ENCODE peak calls at places on chromosomes 1 and 21, in seven cellular contexts. F, E, T, K, J, N and C are unnamed samples.

GRCh38 chr1:185312361-185312760 is 4.7 kb downstream of the IVNS1ABP start:
- DNase-seq in F (no peak), E (no peak), T (no peak), K (no peak), J (no peak), N (no peak), C (no peak)

GRCh38 chr1:33634806-33635205 is 162.4 kb downstream of the ZSCAN20 start:
- DNase-seq in F (no peak), E (peak), T (no peak), K (peak), J (peak), N (no peak), C (peak)

GRCh38 chr1:198878566-198878965 is 239.7 kb downstream of the PTPRC start:
- DNase-seq in F (no peak), E (peak), T (no peak), K (no peak), J (no peak), N (no peak), C (no peak)

GRCh38 chr1:28122183-28122582 is 33.8 kb upstream of the EYA3 start:
- DNase-seq in F (no peak), E (no peak), T (no peak), K (peak), J (peak), N (no peak), C (peak)

GRCh38 chr21:27799861-27800260 is 833.0 kb upstream of the ADAMTS5 start:
- DNase-seq in F (no peak), E (no peak), T (no peak), K (no peak), J (no peak), N (no peak), C (no peak)

GRCh38 chr1:51789342-51789741 is 89.2 kb downstream of the NRDC start:
- DNase-seq in F (no peak), E (no peak), T (no peak), K (no peak), J (no peak), N (no peak), C (no peak)

GRCh38 chr1:156559086-156559796 is 13.1 kb downstream of the IQGAP3 start:
- DNase-seq in F (no peak), E (no peak), T (peak), K (no peak), J (no peak), N (no peak), C (no peak)

GRCh38 chr1:187038789-187039188 is 210.0 kb downstream of the PLA2G4A start:
- DNase-seq in F (peak), E (peak), T (no peak), K (peak), J (peak), N (no peak), C (peak)

GRCh38 chr1:114152211-114153050 is 1.2 kb downstream of the SYT6 start:
- DNase-seq in F (peak), E (no peak), T (peak), K (peak), J (peak), N (no peak), C (peak)

GRCh38 chr21:33587792-33588484 is 546 bp downstream of the DONSON start:
- DNase-seq in F (peak), E (peak), T (peak), K (peak), J (peak), N (no peak), C (peak)

GRCh38 chr1:223230161-223230881 is 87.3 kb upstream of the TLR5 start:
- DNase-seq in F (peak), E (peak), T (no peak), K (peak), J (peak), N (peak), C (peak)

GRCh38 chr1:50959303-50959912 is 659 bp downstream of the FAF1 start:
- DNase-seq in F (peak), E (peak), T (peak), K (peak), J (peak), N (no peak), C (peak)

GRCh38 chr1:174445817-174446216 is 1.9 kb upstream of the GPR52 start:
- DNase-seq in F (no peak), E (peak), T (no peak), K (no peak), J (no peak), N (no peak), C (no peak)

GRCh38 chr1:162565460-162565859 is 3.9 kb downstream of the UAP1 start:
- DNase-seq in F (no peak), E (no peak), T (no peak), K (no peak), J (no peak), N (no peak), C (no peak)

GRCh38 chr21:42763578-42764442 is 110.4 kb downstream of the PDE9A start:
- DNase-seq in F (no peak), E (no peak), T (no peak), K (no peak), J (no peak), N (no peak), C (no peak)

GRCh38 chr1:76059461-76059860 is 15.1 kb upstream of the ST6GALNAC3 start:
- DNase-seq in F (no peak), E (no peak), T (no peak), K (no peak), J (no peak), N (no peak), C (no peak)

GRCh38 chr1:205351984-205352713 is 4.6 kb downstream of the KLHDC8A start:
- DNase-seq in F (peak), E (peak), T (no peak), K (peak), J (no peak), N (no peak), C (no peak)

GRCh38 chr1:19073311-19074186 is 117.1 kb upstream of the IFFO2 start:
- DNase-seq in F (peak), E (peak), T (no peak), K (no peak), J (no peak), N (no peak), C (no peak)

GRCh38 chr1:219805191-219805590 is 123.2 kb downstream of the SLC30A10 start:
- DNase-seq in F (no peak), E (no peak), T (no peak), K (no peak), J (no peak), N (no peak), C (peak)

GRCh38 chr1:160705176-160705745 is 6.4 kb downstream of the CD48 start:
- DNase-seq in F (no peak), E (no peak), T (no peak), K (no peak), J (no peak), N (no peak), C (no peak)

DNA sequence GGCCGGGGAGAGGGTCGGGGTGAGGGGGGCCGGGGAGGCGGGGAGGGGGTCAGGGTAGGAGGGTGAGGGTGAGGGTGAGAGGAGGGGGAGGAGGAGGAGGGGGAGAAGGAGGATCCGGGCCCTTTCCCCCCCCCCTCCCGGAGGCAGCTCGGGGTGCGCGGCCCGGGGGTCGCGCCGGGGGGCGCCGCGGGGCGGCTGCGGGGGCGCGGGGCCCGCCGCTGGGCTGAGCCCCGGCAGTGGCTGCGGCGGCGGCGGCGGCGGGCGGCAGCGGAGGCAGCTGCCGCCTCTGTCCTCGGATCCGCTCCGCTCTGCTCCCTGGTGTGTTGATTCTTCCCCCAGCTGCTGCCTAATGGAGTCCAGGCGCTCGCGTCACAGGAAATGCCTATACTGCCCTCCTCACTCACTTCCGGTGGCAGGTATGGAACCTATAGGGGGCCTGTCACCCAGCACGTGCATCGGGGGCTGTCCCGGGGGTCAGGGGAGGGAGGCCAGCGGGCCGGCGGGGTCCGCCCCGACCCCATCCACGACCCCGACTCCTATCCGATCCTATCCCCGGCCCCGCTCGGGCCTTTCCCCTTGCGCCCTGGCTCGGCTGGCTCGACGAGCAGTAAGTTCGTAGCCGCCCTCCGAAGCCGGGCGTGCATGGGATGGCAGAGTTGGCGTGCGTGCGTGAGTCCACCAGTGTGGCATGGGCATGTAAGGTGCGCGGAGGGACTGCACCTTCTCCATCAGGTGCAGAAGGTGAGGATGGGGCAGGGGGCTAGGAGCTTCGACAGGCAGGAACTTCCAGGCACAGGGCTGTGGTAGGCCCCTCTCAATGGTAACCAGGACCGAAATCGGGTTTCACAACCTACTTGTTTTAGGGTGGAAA is at the start of gene WDR26:
- DNase-seq in F (peak), E (peak), T (peak), K (peak), J (peak), N (no peak), C (peak)
- TF ChIP-seq CTCF in F (peak), E (no peak), T (no peak), K (no peak), J (no peak), N (peak), C (peak)

DNA sequence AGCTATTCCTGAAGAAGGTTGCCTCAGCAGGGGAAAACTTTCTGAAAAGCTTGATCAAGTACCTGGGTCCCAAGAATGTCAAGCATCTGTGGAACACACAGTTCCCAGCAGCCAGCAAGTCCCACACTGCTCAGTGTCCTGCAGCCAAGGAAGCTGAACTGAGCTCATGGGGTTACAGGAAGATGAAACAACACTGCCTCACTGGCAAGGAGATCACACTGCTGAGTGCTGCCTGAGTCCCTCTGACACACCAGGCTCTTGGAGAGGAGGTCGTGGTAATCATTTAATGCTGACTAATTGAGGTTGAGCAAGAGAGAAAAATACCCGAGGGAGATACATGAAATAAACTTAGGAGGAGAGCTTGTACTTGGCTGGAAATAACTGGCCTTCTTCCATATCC is 75.2 kb downstream of the MPZL1 start:
- DNase-seq in F (peak), E (peak), T (peak), K (peak), J (peak), N (peak), C (peak)
- H3K4me3 ChIP-seq in F (no peak), E (no peak), T (no peak), K (no peak), J (peak), N (no peak), C (no peak)

GRCh38 chr1:115501476-115501875 is 140.3 kb upstream of the VANGL1 start:
- DNase-seq in F (no peak), E (no peak), T (no peak), K (no peak), J (no peak), N (no peak), C (no peak)

GRCh38 chr1:115505157-115505571 is 136.6 kb upstream of the VANGL1 start:
- DNase-seq in F (peak), E (peak), T (no peak), K (no peak), J (no peak), N (no peak), C (no peak)

GRCh38 chr1:115506523-115507255 is 135.1 kb upstream of the VANGL1 start:
- DNase-seq in F (no peak), E (no peak), T (no peak), K (no peak), J (no peak), N (no peak), C (no peak)

GRCh38 chr1:115507916-115508315 is 133.9 kb upstream of the VANGL1 start:
- DNase-seq in F (no peak), E (no peak), T (no peak), K (peak), J (peak), N (no peak), C (no peak)

DNA sequence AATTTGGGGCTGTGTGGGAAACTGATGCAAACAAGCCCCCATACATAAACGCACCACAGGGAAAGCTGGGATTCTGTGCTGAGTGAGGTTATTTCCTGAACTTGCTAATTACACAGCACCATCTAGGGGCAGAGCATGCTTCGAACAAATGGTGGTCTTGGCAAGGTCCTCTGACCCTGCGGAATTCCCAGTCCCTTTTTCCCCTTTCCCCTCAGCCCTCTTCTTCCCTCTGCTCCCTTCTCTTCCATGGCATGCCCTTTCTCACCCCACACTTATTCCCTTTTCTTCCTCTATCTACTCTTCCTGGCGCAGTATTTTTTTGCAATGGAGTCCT is 134.5 kb upstream of the VANGL1 start:
- DNase-seq in F (no peak), E (peak), T (no peak), K (peak), J (peak), N (no peak), C (peak)
- TF ChIP-seq CTCF in F (peak), E (peak), T (no peak), K (peak), J (peak), N (peak), C (peak)

GRCh38 chr1:182699673-182700350 is 15.4 kb upstream of the RGS8 start:
- DNase-seq in F (no peak), E (no peak), T (no peak), K (peak), J (no peak), N (no peak), C (peak)

GRCh38 chr1:182704677-182705076 is 20.3 kb upstream of the RGS8 start:
- DNase-seq in F (no peak), E (no peak), T (no peak), K (no peak), J (no peak), N (no peak), C (no peak)

GRCh38 chr1:182703539-182703938 is 19.2 kb upstream of the RGS8 start:
- DNase-seq in F (no peak), E (no peak), T (no peak), K (no peak), J (no peak), N (no peak), C (no peak)

GRCh38 chr1:182700351-182700709 is 15.9 kb upstream of the RGS8 start:
- DNase-seq in F (no peak), E (peak), T (no peak), K (no peak), J (no peak), N (no peak), C (no peak)

GRCh38 chr1:182702826-182703524 is 18.6 kb upstream of the RGS8 start:
- DNase-seq in F (no peak), E (no peak), T (no peak), K (no peak), J (no peak), N (no peak), C (no peak)
- H3K4me3 ChIP-seq in F (no peak), E (no peak), T (no peak), K (no peak), J (no peak), N (no peak), C (no peak)

DNA sequence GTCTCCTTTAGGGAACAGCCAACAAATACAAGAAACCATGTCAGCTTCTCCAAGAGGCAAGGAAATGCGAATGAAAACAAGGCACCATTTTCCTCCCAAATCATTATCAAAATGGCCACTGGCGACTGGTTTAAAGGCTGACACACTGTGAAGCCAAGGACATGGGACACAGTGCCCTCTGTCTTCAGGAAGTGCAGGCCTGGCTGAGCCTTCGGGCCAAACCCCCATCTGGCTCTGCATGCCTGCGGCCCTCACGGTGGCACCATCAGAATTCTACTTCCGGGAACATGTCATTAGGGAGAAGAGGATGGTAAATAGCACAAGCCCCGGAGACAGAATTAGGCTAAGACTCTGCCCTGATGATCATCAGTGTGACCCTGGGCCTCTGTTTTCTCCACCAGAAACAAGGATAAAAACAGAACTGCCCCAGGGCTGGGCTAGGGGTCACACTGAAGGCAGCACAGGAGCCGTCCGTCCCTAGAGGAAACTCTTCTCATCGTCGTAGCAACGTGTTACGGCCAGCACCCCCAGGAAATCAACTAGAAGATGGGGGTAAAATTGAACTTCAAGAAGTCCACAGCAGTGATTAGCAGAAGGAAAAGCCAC is 103.5 kb downstream of the NPHP4 start:
- DNase-seq in F (no peak), E (no peak), T (no peak), K (no peak), J (no peak), N (no peak), C (no peak)
- TF ChIP-seq CTCF in F (no peak), E (no peak), T (no peak), K (no peak), J (no peak), N (peak), C (peak)

GRCh38 chr1:221678014-221678413 is 63.9 kb downstream of the DUSP10 start:
- DNase-seq in F (no peak), E (no peak), T (no peak), K (no peak), J (no peak), N (no peak), C (no peak)

GRCh38 chr1:221680085-221680484 is 61.8 kb downstream of the DUSP10 start:
- DNase-seq in F (no peak), E (no peak), T (no peak), K (no peak), J (no peak), N (no peak), C (no peak)

GRCh38 chr1:221672160-221672762 is 69.6 kb downstream of the DUSP10 start:
- DNase-seq in F (peak), E (peak), T (no peak), K (peak), J (peak), N (no peak), C (peak)

GRCh38 chr1:221672965-221673364 is 68.9 kb downstream of the DUSP10 start:
- DNase-seq in F (no peak), E (no peak), T (no peak), K (no peak), J (no peak), N (no peak), C (no peak)

GRCh38 chr1:221675880-221676800 is 65.7 kb downstream of the DUSP10 start:
- DNase-seq in F (no peak), E (no peak), T (no peak), K (no peak), J (no peak), N (no peak), C (no peak)
- H3K4me3 ChIP-seq in F (no peak), E (no peak), T (no peak), K (no peak), J (no peak), N (no peak), C (no peak)

GRCh38 chr1:203219171-203219570 is 10.3 kb downstream of the CHIT1 start:
- DNase-seq in F (no peak), E (no peak), T (no peak), K (no peak), J (no peak), N (no peak), C (no peak)

GRCh38 chr1:203217668-203218067 is 11.8 kb downstream of the CHIT1 start:
- DNase-seq in F (no peak), E (no peak), T (no peak), K (no peak), J (no peak), N (no peak), C (no peak)

GRCh38 chr1:203216274-203217138 is 13.0 kb downstream of the CHIT1 start:
- DNase-seq in F (peak), E (peak), T (no peak), K (peak), J (peak), N (no peak), C (peak)

GRCh38 chr1:203215573-203215972 is 13.9 kb downstream of the CHIT1 start:
- DNase-seq in F (no peak), E (no peak), T (peak), K (no peak), J (no peak), N (no peak), C (no peak)

GRCh38 chr1:203217139-203217621 is 12.3 kb downstream of the CHIT1 start:
- DNase-seq in F (no peak), E (peak), T (no peak), K (no peak), J (no peak), N (no peak), C (no peak)
- TF ChIP-seq CTCF in F (no peak), E (peak), T (no peak), K (peak), J (peak), N (peak), C (no peak)

DNA sequence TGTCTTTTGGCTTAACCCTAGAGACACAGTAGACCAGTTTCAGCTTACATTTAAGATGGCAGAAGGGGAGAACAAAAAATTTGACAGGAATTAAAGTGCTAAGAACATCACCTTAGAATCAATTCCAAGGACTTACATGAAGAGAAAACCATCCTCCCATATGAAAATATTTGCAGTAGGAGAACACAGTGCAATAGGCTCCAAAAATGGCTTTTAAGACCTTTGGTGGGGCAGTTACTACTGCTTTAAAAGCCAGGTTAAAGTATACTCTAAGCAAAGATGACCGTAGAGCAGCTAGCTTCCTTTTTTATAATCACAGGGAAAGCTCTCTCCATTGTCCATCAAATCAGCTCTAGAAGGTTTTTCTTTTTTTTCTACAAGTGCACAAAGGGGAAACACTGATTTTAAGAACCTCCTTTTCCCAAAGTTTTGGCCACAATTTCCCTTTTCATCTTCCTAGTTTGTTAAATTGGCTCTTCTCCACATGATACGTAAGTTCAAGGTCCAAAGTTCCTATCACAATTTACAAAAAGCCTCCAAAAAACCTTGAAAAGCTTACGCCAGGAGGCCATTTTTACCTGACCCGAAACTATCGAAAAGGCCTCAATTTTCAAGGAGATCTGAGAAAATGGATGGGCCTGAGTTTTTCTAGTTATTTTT is 3.3 kb downstream of the TXNIP start:
- DNase-seq in F (no peak), E (no peak), T (no peak), K (no peak), J (no peak), N (no peak), C (no peak)
- H3K4me3 ChIP-seq in F (peak), E (peak), T (peak), K (peak), J (peak), N (peak), C (peak)